ENCODE peak calls at places on chromosomes 6 and 20, in eight cellular contexts. O is OCI-LY7, H is pancreas, J is H9, C is prostate gland, Q is Karpas-422, L is vagina, U is left ventricle myocardium inferior. P is an unnamed sample.

GRCh38 chr6:80132942-80133517 is 26.6 kb downstream of the BCKDHB start:
- DNase-seq in O (peak; percentile 8), H (peak; percentile 36), J (peak; percentile 28), C (peak; percentile 41), Q (peak; percentile 64), L (no peak), U (peak; percentile 24), P (peak; percentile 14)

GRCh38 chr20:6994452-6994851 is 227.0 kb downstream of the BMP2 start:
- DNase-seq in O (no peak), H (no peak), J (no peak), C (peak; percentile 6), Q (no peak), L (no peak), U (no peak), P (no peak)

GRCh38 chr20:17226410-17227198 is at the start of gene PCSK2:
- DNase-seq in O (no peak), H (peak; percentile 53), J (peak; percentile 91), C (no peak), Q (no peak), L (no peak), U (peak; percentile 24), P (no peak)

GRCh38 chr6:83168556-83168955 is 24.5 kb downstream of the PGM3 start:
- DNase-seq in O (no peak), H (no peak), J (no peak), C (no peak), Q (no peak), L (no peak), U (no peak), P (no peak)

GRCh38 chr6:21898107-21898796 is 304.7 kb downstream of the SOX4 start:
- DNase-seq in O (no peak), H (no peak), J (no peak), C (no peak), Q (no peak), L (no peak), U (no peak), P (no peak)

GRCh38 chr6:6315660-6316059 is 4.8 kb downstream of the F13A1 start:
- DNase-seq in O (peak; percentile 54), H (peak; percentile 32), J (peak; percentile 57), C (no peak), Q (peak; percentile 83), L (no peak), U (peak; percentile 31), P (no peak)

GRCh38 chr6:136307351-136307750 is 17.7 kb upstream of the BCLAF1 start:
- DNase-seq in O (no peak), H (no peak), J (no peak), C (no peak), Q (no peak), L (no peak), U (no peak), P (no peak)

GRCh38 chr6:2183235-2183634 is 62.2 kb downstream of the GMDS start:
- DNase-seq in O (no peak), H (no peak), J (no peak), C (no peak), Q (no peak), L (no peak), U (no peak), P (no peak)

GRCh38 chr20:3932277-3933073 is 43.3 kb downstream of the PANK2 start:
- DNase-seq in O (no peak), H (no peak), J (no peak), C (no peak), Q (no peak), L (no peak), U (no peak), P (no peak)

GRCh38 chr6:106913676-106914280 is 60.8 kb downstream of the CD24 start:
- DNase-seq in O (peak; percentile 24), H (no peak), J (no peak), C (no peak), Q (no peak), L (no peak), U (no peak), P (no peak)

GRCh38 chr20:21234816-21235215 is 68.3 kb upstream of the XRN2 start:
- DNase-seq in O (no peak), H (no peak), J (no peak), C (no peak), Q (no peak), L (no peak), U (no peak), P (no peak)

GRCh38 chr6:920512-920911 is 227.6 kb upstream of the EXOC2 start:
- DNase-seq in O (no peak), H (no peak), J (no peak), C (no peak), Q (no peak), L (peak; percentile 55), U (no peak), P (no peak)
- H3K9me3 ChIP-seq in O (no peaks in the 10 kb centered on the region), H (no peaks in the 10 kb centered on the region), J (peaks cover 31% of the 10 kb centered on the region), C (no peaks in the 10 kb centered on the region), Q (peaks cover 2% of the 10 kb centered on the region), L (peaks cover 10% of the 10 kb centered on the region), U (peaks cover 35% of the 10 kb centered on the region), P (no peaks in the 10 kb centered on the region)

DNA sequence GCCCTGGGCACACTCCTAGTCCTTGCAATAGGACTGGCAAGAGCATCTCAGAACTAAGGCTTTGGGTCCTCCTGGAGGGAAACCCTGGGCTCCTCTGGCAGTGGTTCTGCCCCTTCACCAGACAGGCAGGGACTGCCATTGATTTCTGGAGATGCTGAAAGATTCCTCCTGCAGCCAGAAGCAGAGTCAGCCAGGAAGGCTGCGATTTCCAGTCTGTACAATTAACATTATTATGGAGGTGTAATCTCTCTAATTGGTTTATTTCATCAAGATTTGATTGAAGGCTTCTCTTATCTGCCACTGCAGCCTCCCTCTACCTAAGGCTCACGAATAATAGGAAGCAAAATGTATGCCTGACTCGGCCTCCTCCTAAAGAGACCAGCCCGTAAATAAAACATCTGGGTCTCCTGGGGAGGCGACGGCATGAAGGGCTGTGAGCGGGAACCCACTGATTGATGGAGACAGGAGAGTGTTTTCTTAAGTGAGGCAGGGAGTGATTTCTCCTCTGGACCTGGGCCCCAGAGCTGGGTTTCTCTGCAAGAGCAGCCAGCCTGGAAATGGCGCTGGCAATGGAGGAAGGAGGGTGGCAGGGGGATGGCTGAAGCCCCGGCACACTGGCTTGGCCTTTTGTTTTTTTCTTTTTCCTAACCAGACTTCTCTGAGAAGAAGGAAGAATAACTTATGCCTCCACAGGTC is 689.6 kb downstream of the DHX35 start:
- DNase-seq in O (no peak), H (no peak), J (no peak), C (no peak), Q (no peak), L (no peak), U (no peak), P (no peak)
- H3K9me3 ChIP-seq in O (no peaks in the 10 kb centered on the region), H (no peaks in the 10 kb centered on the region), J (no peaks in the 10 kb centered on the region), C (no peaks in the 10 kb centered on the region), Q (no peaks in the 10 kb centered on the region), L (no peaks in the 10 kb centered on the region), U (no peaks in the 10 kb centered on the region), P (no peaks in the 10 kb centered on the region)

GRCh38 chr6:120478650-120479049 is 855.6 kb downstream of the TBC1D32 start:
- DNase-seq in O (no peak), H (no peak), J (no peak), C (no peak), Q (no peak), L (no peak), U (no peak), P (no peak)
- H3K9me3 ChIP-seq in O (no peaks in the 10 kb centered on the region), H (no peaks in the 10 kb centered on the region), J (no peaks in the 10 kb centered on the region), C (no peaks in the 10 kb centered on the region), Q (peaks cover 42% of the 10 kb centered on the region), L (no peaks in the 10 kb centered on the region), U (peaks cover 51% of the 10 kb centered on the region), P (no peaks in the 10 kb centered on the region)

DNA sequence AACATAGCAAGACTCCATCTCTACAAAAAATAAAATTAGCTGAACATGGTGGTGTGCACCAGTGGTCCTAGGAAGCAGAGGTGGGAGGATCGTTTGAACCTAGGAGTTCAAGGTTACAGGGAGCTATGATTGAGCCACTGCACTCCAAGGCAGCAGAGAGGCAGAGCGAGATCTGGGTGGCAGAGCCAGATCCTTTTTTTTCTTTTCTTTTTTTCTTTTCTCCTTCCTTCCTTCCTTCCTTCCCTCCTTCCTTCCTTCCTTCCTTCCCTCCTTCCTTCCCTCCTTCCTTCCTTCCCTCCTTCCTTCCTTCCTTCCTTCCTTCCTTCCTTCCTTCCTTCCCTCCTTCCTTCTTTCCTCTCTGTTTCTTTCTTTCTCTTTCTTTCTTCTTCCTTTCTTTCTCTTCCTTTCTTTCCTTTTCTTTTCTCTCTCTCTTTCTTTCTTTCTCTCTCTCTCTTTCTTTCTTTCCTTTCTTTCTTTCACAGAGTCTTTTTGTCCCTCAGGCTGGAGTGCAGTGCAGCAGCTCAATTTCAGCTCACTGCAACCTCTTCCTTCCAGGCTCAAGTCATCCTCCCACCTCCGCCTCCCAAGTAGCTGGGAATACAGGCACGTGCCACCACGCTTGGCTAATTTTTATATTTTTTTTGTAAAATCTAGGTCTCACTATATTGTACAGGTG is 9.2 kb upstream of the VSTM2L start:
- DNase-seq in O (no peak), H (no peak), J (no peak), C (no peak), Q (no peak), L (no peak), U (no peak), P (no peak)
- H3K9me3 ChIP-seq in O (no peaks in the 10 kb centered on the region), H (no peaks in the 10 kb centered on the region), J (no peaks in the 10 kb centered on the region), C (no peaks in the 10 kb centered on the region), Q (no peaks in the 10 kb centered on the region), L (no peaks in the 10 kb centered on the region), U (no peaks in the 10 kb centered on the region), P (no peaks in the 10 kb centered on the region)

DNA sequence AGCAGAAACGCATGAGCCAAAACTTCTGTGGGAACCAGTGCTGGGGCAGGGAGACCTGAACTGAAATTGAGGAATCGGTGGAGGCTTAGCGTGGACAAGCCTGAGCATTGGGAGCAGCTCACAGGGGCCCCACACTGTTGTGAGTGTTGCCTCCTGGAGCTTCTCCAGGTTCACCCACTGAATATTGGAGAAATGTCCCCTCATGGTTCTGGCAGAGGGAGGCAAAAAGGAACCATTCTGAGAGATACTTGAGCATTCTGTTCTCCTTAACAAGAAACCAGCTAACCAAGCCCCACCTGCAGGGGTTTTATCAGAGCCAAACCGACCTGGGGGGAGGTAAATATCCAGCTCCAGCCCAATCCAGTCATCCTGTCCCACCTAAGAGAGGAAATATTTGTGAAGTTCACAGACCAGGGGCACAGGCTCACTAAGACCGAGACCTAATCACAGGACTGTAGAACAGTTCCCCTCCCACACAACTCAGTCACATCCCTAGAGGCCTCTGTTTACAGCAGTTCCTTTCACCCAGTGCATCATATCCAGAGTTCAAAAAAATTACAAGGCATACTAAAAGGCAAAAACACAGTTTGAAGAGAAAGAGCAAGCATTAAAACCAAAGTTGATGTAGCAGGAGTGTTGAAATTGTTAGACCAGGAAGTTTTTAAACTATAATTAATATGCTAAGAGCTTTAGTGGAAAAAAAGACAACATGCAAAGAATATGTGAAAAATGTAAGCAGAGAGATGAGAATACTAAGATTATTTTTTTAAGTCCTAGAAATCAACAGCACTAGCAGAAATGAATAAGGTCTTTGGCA is 192.3 kb downstream of the ERMARD start:
- DNase-seq in O (no peak), H (no peak), J (no peak), C (no peak), Q (no peak), L (peak; percentile 81), U (no peak), P (no peak)
- H3K9me3 ChIP-seq in O (no peaks in the 10 kb centered on the region), H (no peaks in the 10 kb centered on the region), J (no peaks in the 10 kb centered on the region), C (no peaks in the 10 kb centered on the region), Q (no peaks in the 10 kb centered on the region), L (no peaks in the 10 kb centered on the region), U (peaks cover 21% of the 10 kb centered on the region), P (no peaks in the 10 kb centered on the region)

GRCh38 chr20:63455568-63455859 is 16.9 kb downstream of the KCNQ2 start:
- DNase-seq in O (no peak), H (no peak), J (no peak), C (no peak), Q (no peak), L (no peak), U (no peak), P (no peak)
- H3K9me3 ChIP-seq in O (no peaks in the 10 kb centered on the region), H (no peaks in the 10 kb centered on the region), J (no peaks in the 10 kb centered on the region), C (no peaks in the 10 kb centered on the region), Q (no peaks in the 10 kb centered on the region), L (no peaks in the 10 kb centered on the region), U (no peaks in the 10 kb centered on the region), P (no peaks in the 10 kb centered on the region)

P was measured in gastrocnemius medialis.